ENCODE peak calls at places on chromosomes 13 and 19, in seven cellular contexts. Y is type B pancreatic cell; H is NCI-H345; R is Peyer's patch; S is fibroblast of gingiva; F is activated naive CD4-positive, alpha-beta T cell treated with anti-CD3 and anti-CD28 coated beads, Interleukin-2, amount 50 U/mL, for 16 hours; B is BJ. J is an unnamed sample.

GRCh38 chr19:34573226-34573864 is 91.8 kb downstream of the WTIP start:
- DNase-seq in S (no peak), B (no peak), Y (no peak), H (no peak), F (no peak), R (no peak), J (no peak)

GRCh38 chr19:30163663-30164062 is 208.5 kb upstream of the ZNF536 start:
- DNase-seq in S (no peak), B (no peak), Y (no peak), R (no peak), H (no peak), F (no peak), J (no peak)

GRCh38 chr19:44865196-44865767 is 19.2 kb downstream of the NECTIN2 start:
- DNase-seq in F (no peak), B (no peak), H (no peak), S (no peak), Y (no peak), R (no peak), J (no peak)

GRCh38 chr19:46913198-46913851 is 52.5 kb downstream of the ARHGAP35 start:
- DNase-seq in H (no peak), R (no peak), B (no peak), F (no peak), Y (no peak), S (no peak), J (no peak)

GRCh38 chr13:52162279-52163101 is 3.1 kb upstream of the NEK3 start:
- DNase-seq in S (no peak), F (no peak), Y (no peak), B (no peak), H (no peak), R (no peak), J (no peak)

GRCh38 chr13:99976502-99977115 is 5.0 kb upstream of the ZIC2 start:
- DNase-seq in Y (no peak), R (no peak), S (no peak), F (no peak), B (no peak), H (no peak), J (no peak)

GRCh38 chr13:24288870-24289269 is 20.5 kb upstream of the C1QTNF9 start:
- DNase-seq in Y (no peak), B (peak; percentile 39), F (no peak), S (peak; percentile 91), H (no peak), R (no peak), J (no peak)

GRCh38 chr19:10761443-10762242 is 43.8 kb downstream of the DNM2 start:
- DNase-seq in S (no peak), B (no peak), R (no peak), F (no peak), Y (no peak), H (no peak), J (no peak)

GRCh38 chr13:33060815-33061214 is 44.6 kb downstream of the KL start:
- DNase-seq in Y (no peak), B (no peak), R (no peak), S (no peak), H (no peak), F (no peak), J (no peak)

GRCh38 chr19:5075603-5076002 is 106.7 kb downstream of the KDM4B start:
- DNase-seq in F (no peak), H (no peak), B (no peak), S (no peak), R (no peak), Y (no peak), J (no peak)

GRCh38 chr19:17420267-17420924 is 549 bp downstream of the MVB12A start:
- DNase-seq in B (no peak), R (no peak), S (peak; percentile 29), F (no peak), H (no peak), Y (no peak), J (no peak)

GRCh38 chr19:38061294-38061693 is 154.3 kb downstream of the SIPA1L3 start:
- DNase-seq in Y (no peak), B (peak; percentile 54), F (no peak), R (no peak), H (no peak), S (peak; percentile 28), J (peak; percentile 36)

J was measured in AG04449.